ENCODE peak calls at places on chromosomes 6 and 20, in four cellular contexts. One of them, this sample, is unnamed. For H3K4me1 and H3K9me3, the result is how much of the 10 kb centered on the place peaks cover.

GRCh38 chr6:27503436-27504030 is 30.6 kb upstream of the ZNF184 start:
- DNase-seq in small intestine: peak
- DNase-seq in GM23248: peak
- DNase-seq in OCI-LY7: peak
- DNase-seq in this sample: peak

GRCh38 chr6:2351807-2352431 is 106.5 kb upstream of the GMDS start:
- DNase-seq in small intestine: no peak
- DNase-seq in GM23248: peak
- DNase-seq in OCI-LY7: no peak
- DNase-seq in this sample: no peak

GRCh38 chr6:127457444-127458064 is 1.6 kb downstream of the KIAA0408 start:
- DNase-seq in small intestine: no peak
- DNase-seq in GM23248: peak
- DNase-seq in OCI-LY7: no peak
- DNase-seq in this sample: no peak

GRCh38 chr20:4985658-4986057 is 15.7 kb downstream of the SLC23A2 start:
- DNase-seq in small intestine: no peak
- DNase-seq in GM23248: peak
- DNase-seq in OCI-LY7: peak
- DNase-seq in this sample: no peak

GRCh38 chr6:44470106-44470446 is 82.6 kb downstream of the CDC5L start:
- DNase-seq in small intestine: peak
- DNase-seq in GM23248: no peak
- DNase-seq in OCI-LY7: no peak
- DNase-seq in this sample: no peak

GRCh38 chr6:121879149-121879548 is 443.7 kb downstream of the GJA1 start:
- DNase-seq in small intestine: no peak
- DNase-seq in GM23248: peak
- DNase-seq in OCI-LY7: no peak
- DNase-seq in this sample: no peak

GRCh38 chr20:34022154-34022842 is 28.6 kb downstream of the RALY start:
- DNase-seq in small intestine: no peak
- DNase-seq in GM23248: peak
- DNase-seq in OCI-LY7: peak
- DNase-seq in this sample: no peak

GRCh38 chr6:118565317-118565960 is 17.3 kb downstream of the PLN start:
- DNase-seq in small intestine: peak
- DNase-seq in GM23248: no peak
- DNase-seq in OCI-LY7: peak
- DNase-seq in this sample: no peak

GRCh38 chr6:6970851-6971250 is 136.9 kb upstream of the RREB1 start:
- DNase-seq in small intestine: no peak
- DNase-seq in GM23248: no peak
- DNase-seq in OCI-LY7: no peak
- DNase-seq in this sample: no peak

GRCh38 chr20:890671-891070 is 25.5 kb downstream of the ANGPT4 start:
- DNase-seq in small intestine: no peak
- DNase-seq in GM23248: no peak
- DNase-seq in OCI-LY7: no peak
- DNase-seq in this sample: no peak

GRCh38 chr6:149545258-149545753 is 537 bp downstream of the PPIL4 start:
- DNase-seq in small intestine: peak
- DNase-seq in GM23248: peak
- DNase-seq in OCI-LY7: peak
- DNase-seq in this sample: peak

GRCh38 chr20:38581013-38581412 is at the start of gene ADIG:
- DNase-seq in small intestine: no peak
- DNase-seq in GM23248: peak
- DNase-seq in OCI-LY7: no peak
- DNase-seq in this sample: no peak

GRCh38 chr6:138856654-138857053 is 60.8 kb downstream of the ECT2L start:
- DNase-seq in small intestine: no peak
- DNase-seq in GM23248: peak
- DNase-seq in OCI-LY7: no peak
- DNase-seq in this sample: no peak
- H3K4me1 ChIP-seq in small intestine: under half
- H3K4me1 ChIP-seq in GM23248: under half
- H3K4me1 ChIP-seq in OCI-LY7: under half
- H3K4me1 ChIP-seq in this sample: under half

GRCh38 chr6:168711049-168711640 is 270.2 kb downstream of the SMOC2 start:
- DNase-seq in small intestine: no peak
- DNase-seq in GM23248: peak
- DNase-seq in OCI-LY7: no peak
- DNase-seq in this sample: no peak
- H3K9me3 ChIP-seq in small intestine: under half
- H3K9me3 ChIP-seq in GM23248: under half
- H3K9me3 ChIP-seq in OCI-LY7: under half
- H3K9me3 ChIP-seq in this sample: under half

DNA sequence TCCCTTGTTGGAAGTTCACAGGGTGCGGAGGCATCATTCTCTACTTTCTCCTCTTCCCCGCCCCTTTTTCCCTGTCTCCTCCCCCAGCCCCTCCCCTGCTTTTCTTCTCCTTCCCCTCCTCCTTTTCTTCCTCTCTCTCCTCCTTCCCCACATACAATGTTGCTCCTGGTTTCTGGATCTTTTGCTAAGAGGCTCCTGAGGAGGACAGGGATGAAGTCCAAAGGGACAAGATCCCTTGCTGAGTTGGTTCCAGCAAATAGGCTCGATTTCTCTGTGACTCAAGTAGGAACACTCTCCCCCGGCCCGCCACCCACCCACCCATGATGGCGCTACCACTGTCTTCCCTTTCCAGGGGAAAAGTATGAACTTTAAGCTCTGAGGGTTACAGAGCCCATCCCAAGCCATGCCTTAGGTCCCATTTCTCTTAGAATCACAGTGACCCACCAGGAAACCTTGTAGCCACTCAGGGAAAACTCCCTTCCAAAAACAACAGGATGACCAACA is 851 bp upstream of the TFEB start:
- DNase-seq in small intestine: no peak
- DNase-seq in GM23248: peak
- DNase-seq in OCI-LY7: no peak
- DNase-seq in this sample: no peak
- H3K4me1 ChIP-seq in small intestine: under half
- H3K4me1 ChIP-seq in GM23248: under half
- H3K4me1 ChIP-seq in OCI-LY7: under half
- H3K4me1 ChIP-seq in this sample: under half

GRCh38 chr20:29874476-29875202 is 1382.8 kb upstream of the DEFB115 start:
- DNase-seq in small intestine: no peak
- DNase-seq in GM23248: no peak
- DNase-seq in OCI-LY7: no peak
- DNase-seq in this sample: no peak

GRCh38 chr20:29876911-29877285 is 1380.6 kb upstream of the DEFB115 start:
- DNase-seq in small intestine: no peak
- DNase-seq in GM23248: no peak
- DNase-seq in OCI-LY7: no peak
- DNase-seq in this sample: no peak

GRCh38 chr20:29873946-29874345 is 1383.5 kb upstream of the DEFB115 start:
- DNase-seq in small intestine: no peak
- DNase-seq in GM23248: peak
- DNase-seq in OCI-LY7: peak
- DNase-seq in this sample: no peak

GRCh38 chr20:29878777-29879442 is 1378.6 kb upstream of the DEFB115 start:
- DNase-seq in small intestine: no peak
- DNase-seq in GM23248: no peak
- DNase-seq in OCI-LY7: no peak
- DNase-seq in this sample: no peak

GRCh38 chr20:29878281-29878741 is 1379.2 kb upstream of the DEFB115 start:
- DNase-seq in small intestine: no peak
- DNase-seq in GM23248: peak
- DNase-seq in OCI-LY7: no peak
- DNase-seq in this sample: no peak
- H3K9me3 ChIP-seq in small intestine: under half
- H3K9me3 ChIP-seq in GM23248: under half
- H3K9me3 ChIP-seq in OCI-LY7: under half
- H3K9me3 ChIP-seq in this sample: under half

GRCh38 chr6:166619912-166620311 is 7.1 kb downstream of the RPS6KA2 start:
- DNase-seq in small intestine: no peak
- DNase-seq in GM23248: peak
- DNase-seq in OCI-LY7: no peak
- DNase-seq in this sample: no peak
- H3K4me1 ChIP-seq in small intestine: under half
- H3K4me1 ChIP-seq in GM23248: half or more
- H3K4me1 ChIP-seq in OCI-LY7: under half
- H3K4me1 ChIP-seq in this sample: under half

DNA sequence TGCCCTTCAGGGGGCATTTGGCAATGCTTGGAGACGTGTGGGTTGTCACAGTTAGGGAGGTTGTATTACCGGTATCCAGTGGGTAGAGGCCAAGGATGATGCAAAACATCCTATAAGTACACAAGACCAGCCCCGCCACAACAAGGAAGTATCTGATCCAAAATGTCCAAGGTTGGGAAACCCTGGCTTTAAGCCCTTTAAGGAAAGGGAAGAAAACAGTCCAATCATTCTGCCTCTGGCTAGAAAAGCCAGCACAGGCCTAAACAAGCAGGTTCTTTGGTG is 3.6 kb upstream of the ZMYND8 start:
- DNase-seq in small intestine: peak
- DNase-seq in GM23248: peak
- DNase-seq in OCI-LY7: no peak
- DNase-seq in this sample: peak
- H3K9me3 ChIP-seq in small intestine: under half
- H3K9me3 ChIP-seq in GM23248: under half
- H3K9me3 ChIP-seq in OCI-LY7: under half
- H3K9me3 ChIP-seq in this sample: under half

DNA sequence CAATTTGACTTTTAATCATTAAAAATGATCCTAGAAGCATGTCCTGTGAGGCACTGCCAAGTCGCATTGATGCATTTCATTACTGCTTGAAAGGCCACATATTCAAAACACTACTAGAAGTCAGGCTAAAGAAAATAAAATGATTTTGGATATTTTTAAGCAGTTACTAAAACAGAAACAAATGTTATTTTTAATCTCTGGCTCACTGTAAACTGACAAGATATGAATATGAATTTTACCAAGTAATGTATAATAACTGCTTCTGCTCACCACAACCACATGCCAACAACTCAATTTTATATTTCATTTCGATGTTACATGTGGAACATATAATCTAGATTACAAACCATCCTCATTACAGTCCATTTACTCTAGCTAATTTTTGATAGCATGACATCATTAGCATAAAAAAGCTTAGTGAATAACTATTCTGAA is 90.6 kb downstream of the ATXN1 start:
- DNase-seq in small intestine: no peak
- DNase-seq in GM23248: no peak
- DNase-seq in OCI-LY7: no peak
- DNase-seq in this sample: no peak
- H3K4me1 ChIP-seq in small intestine: under half
- H3K4me1 ChIP-seq in GM23248: half or more
- H3K4me1 ChIP-seq in OCI-LY7: under half
- H3K4me1 ChIP-seq in this sample: under half

DNA sequence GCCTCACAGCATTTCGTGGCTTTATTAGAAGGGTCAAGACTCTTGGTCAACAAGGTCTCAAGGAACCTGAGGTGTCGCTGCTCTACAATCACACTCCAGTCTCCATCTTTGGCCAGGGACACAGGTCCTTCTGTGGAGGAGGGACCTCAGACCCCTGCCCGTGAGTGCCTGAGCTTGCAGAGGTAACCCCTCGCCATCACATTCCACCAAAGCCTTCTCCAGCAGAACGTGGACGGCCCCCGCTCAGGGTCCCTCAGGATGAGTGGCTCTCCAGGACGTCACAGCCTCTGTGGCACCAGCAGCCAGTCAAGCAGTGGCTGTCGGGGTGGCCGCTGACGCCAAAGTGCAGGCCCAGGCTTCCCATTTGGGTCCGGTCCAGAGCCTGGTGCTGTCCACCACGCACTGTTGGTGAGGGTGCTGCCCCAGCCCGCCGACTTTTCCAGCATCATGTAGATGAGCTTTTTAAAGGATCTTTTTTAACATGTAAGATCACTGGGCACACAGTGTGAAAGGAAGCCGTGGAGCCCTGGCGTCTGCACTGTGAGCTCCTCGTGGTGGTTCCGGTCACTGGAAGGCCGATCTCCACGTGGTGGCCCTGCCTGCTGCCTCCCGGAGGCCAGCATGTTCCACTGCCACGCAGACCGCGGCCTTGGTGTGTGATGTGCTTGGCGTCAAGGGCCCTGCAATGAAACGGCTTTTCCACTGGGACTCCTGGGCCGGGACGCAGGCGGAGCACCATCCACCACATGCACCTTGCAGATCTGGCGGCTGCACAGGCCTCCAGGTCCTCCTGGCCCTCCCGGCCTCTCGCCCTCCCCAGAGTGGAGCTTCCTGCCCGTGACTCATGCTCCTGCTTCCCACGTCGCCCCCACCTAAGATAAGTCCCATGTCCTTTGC is 8.3 kb upstream of the KIF25 start:
- DNase-seq in small intestine: no peak
- DNase-seq in GM23248: no peak
- DNase-seq in OCI-LY7: no peak
- DNase-seq in this sample: no peak
- H3K9me3 ChIP-seq in small intestine: under half
- H3K9me3 ChIP-seq in GM23248: under half
- H3K9me3 ChIP-seq in OCI-LY7: under half
- H3K9me3 ChIP-seq in this sample: under half

DNA sequence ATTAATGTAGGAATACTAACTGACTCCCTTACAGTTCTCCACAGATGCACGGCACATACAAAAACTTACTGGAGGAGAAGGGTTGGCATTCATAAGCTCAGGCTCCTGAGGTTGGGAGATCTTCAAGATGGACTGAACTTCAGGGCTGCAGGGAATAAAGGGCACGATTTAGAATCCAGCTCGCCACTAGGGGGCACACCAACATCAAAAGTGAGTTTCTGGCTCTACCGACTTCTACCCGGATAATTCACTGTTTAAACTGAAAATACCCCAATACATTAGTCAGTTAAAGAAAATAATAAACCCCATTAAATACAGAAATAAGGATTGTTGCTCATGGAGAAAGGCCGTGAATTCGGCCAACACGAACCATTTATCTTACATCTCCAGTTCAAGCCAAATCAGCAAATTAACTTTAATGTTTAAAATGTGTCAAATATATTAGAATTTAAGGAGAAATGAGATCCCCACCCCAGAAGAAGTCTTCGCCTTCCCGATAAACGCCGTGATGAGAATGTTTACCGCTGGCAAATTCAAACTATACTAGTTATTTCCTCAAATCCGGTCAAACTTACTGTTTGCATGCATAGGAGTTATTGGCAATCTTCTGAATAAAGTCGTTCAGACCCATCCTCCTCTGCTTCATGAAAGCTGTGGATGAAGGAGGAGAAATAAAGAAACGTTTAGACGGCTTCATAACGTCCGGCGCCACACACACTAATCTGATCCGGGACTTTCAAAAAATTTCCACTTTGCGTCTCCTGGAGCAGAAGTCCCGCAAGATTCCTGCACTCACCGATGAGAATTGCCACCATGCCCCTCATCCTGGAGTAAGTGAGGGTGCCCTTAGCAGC is 121.7 kb upstream of the SLC2A12 start:
- DNase-seq in small intestine: peak
- DNase-seq in GM23248: peak
- DNase-seq in OCI-LY7: peak
- DNase-seq in this sample: peak
- H3K4me1 ChIP-seq in small intestine: under half
- H3K4me1 ChIP-seq in GM23248: under half
- H3K4me1 ChIP-seq in OCI-LY7: under half
- H3K4me1 ChIP-seq in this sample: under half